ENCODE peak calls at places on chromosomes 16 and 17, in six cellular contexts. T is AG09309; N is GM12865; D is activated CD4-positive, alpha-beta T cell treated with anti-CD3 and anti-CD28 coated beads for 24 hours; K is EL; Y is GM12864. U is an unnamed sample.
A peak's percentile ranks its signal among the peaks of the same experiment; 100 is the strongest.

GRCh38 chr16:19307587-19308241 is 22.2 kb downstream of the CLEC19A start:
- DNase-seq in T (no peak), N (peak; percentile 10), D (no peak), K (no peak), Y (no peak), U (no peak)

GRCh38 chr16:1870365-1871082 is 1.4 kb downstream of the MEIOB start:
- DNase-seq in T (peak; percentile 2), N (no peak), D (no peak), K (peak; percentile 77), Y (no peak), U (peak; percentile 89)

GRCh38 chr16:7016986-7017385 is 315.7 kb upstream of the RBFOX1 start:
- DNase-seq in T (no peak), N (no peak), D (no peak), K (no peak), Y (no peak), U (no peak)

GRCh38 chr17:29972277-29972676 is 30.8 kb downstream of the EFCAB5 start:
- DNase-seq in T (no peak), N (no peak), D (no peak), K (no peak), Y (no peak), U (no peak)

GRCh38 chr17:64406321-64407200 is 15.9 kb upstream of the PECAM1 start:
- DNase-seq in T (no peak), N (peak; percentile 40), D (no peak), K (no peak), Y (no peak), U (no peak)

GRCh38 chr17:40980594-40980993 is 3.5 kb downstream of the KRT40 start:
- DNase-seq in T (no peak), N (no peak), D (no peak), K (no peak), Y (no peak), U (peak; percentile 70)

GRCh38 chr16:27239906-27240655 is 28.5 kb downstream of the NSMCE1 start:
- DNase-seq in T (no peak), N (no peak), D (no peak), K (no peak), Y (no peak), U (no peak)

GRCh38 chr17:38604479-38605229 is 1.1 kb downstream of the SRCIN1 start:
- DNase-seq in T (no peak), N (peak; percentile 34), D (no peak), K (no peak), Y (no peak), U (peak; percentile 93)